ENCODE peak calls at places on chromosomes 2 and 18, in ten cellular contexts. I is M059J; D is HFFc6; V is stimulated activated naive CD8-positive, alpha-beta T cell treated with anti-CD3 and anti-CD28 coated beads, Interleukin-15, Interleukin-2, amounts not matched to agents 100 U/mL and 50 U/mL, for 24 hours; U is CD8-positive, alpha-beta T cell; J is substantia nigra; Q is activated CD4-positive, alpha-beta T cell treated with anti-CD3 and anti-CD28 coated beads, Interleukin-2, amount 50 U/mL, for 48 hours; E is NCI-H510A; X is SHP77; B is heart left ventricle. L is an unnamed sample.

GRCh38 chr2:109218087-109218791 is 89.2 kb downstream of the SH3RF3 start:
- DNase-seq in B (no peak), E (no peak), Q (no peak), U (no peak), I (peak), J (no peak), D (no peak), X (no peak), V (no peak), L (no peak)

GRCh38 chr2:236531205-236531604 is 38.4 kb upstream of the ACKR3 start:
- DNase-seq in J (no peak), B (no peak), Q (no peak), V (no peak), D (no peak), U (no peak), X (no peak), I (no peak), E (no peak), L (no peak)

GRCh38 chr2:176540995-176541394 is 271.8 kb downstream of the MTX2 start:
- DNase-seq in B (no peak), Q (no peak), I (no peak), J (no peak), U (no peak), V (no peak), D (no peak), E (no peak), X (no peak), L (no peak)

GRCh38 chr2:151946856-151947523 is 118.8 kb upstream of the ARL5A start:
- DNase-seq in U (peak), B (peak), I (peak), J (no peak), D (no peak), Q (peak), V (peak), X (no peak), E (no peak), L (peak)

GRCh38 chr2:79223539-79223938 is 64.0 kb upstream of the REG3A start:
- DNase-seq in I (no peak), U (no peak), V (no peak), Q (no peak), B (no peak), E (no peak), D (no peak), J (no peak), X (no peak), L (no peak)

GRCh38 chr18:49884465-49884864 is 71.1 kb upstream of the ACAA2 start:
- DNase-seq in V (no peak), J (no peak), I (no peak), Q (no peak), E (no peak), X (no peak), D (no peak), B (no peak), U (no peak), L (no peak)

GRCh38 chr2:98809116-98809515 is 78.2 kb upstream of the MGAT4A start:
- DNase-seq in V (no peak), X (no peak), E (no peak), Q (no peak), B (no peak), D (no peak), J (no peak), U (no peak), I (no peak), L (no peak)

GRCh38 chr2:121093735-121094520 is 191.1 kb downstream of the TFCP2L1 start:
- DNase-seq in J (no peak), B (no peak), D (peak), U (no peak), V (no peak), X (no peak), Q (no peak), I (no peak), E (no peak), L (no peak)

GRCh38 chr2:154849482-154849881 is 151.0 kb downstream of the KCNJ3 start:
- DNase-seq in E (no peak), U (no peak), D (no peak), Q (no peak), X (no peak), V (no peak), J (no peak), B (no peak), I (no peak), L (no peak)